ENCODE peak calls at places on chromosome X, in five cellular contexts. O, S, B, C and Y are unnamed samples.

GRCh38 chrX:76919761-76920160 is 492.3 kb downstream of the MAGEE1 start:
- DNase-seq in B (no peak), C (no peak), S (no peak), O (no peak), Y (no peak)

GRCh38 chrX:70429759-70430158 is 6.6 kb downstream of the GDPD2 start:
- DNase-seq in C (no peak), B (no peak), O (no peak), S (no peak), Y (no peak)

GRCh38 chrX:71060127-71060526 is 8.0 kb downstream of the SNX12 start:
- DNase-seq in S (no peak), C (no peak), O (no peak), B (no peak), Y (no peak)

GRCh38 chrX:28487818-28488217 is 99.4 kb upstream of the IL1RAPL1 start:
- DNase-seq in O (no peak), C (no peak), S (no peak), B (no peak), Y (no peak)

GRCh38 chrX:136797787-136798186 is 17.1 kb upstream of the ARHGEF6 start:
- DNase-seq in O (no peak), S (no peak), B (no peak), C (no peak), Y (no peak)

GRCh38 chrX:21374163-21374993 is at the start of gene CNKSR2:
- DNase-seq in O (no peak), B (no peak), C (no peak), S (peak; percentile 77), Y (peak; percentile 3)

GRCh38 chrX:50594788-50595187 is 124.2 kb upstream of the DGKK start:
- DNase-seq in S (no peak), O (no peak), B (no peak), C (no peak), Y (no peak)

GRCh38 chrX:20545538-20545937 is 278.8 kb upstream of the RPS6KA3 start:
- DNase-seq in S (no peak), B (no peak), C (no peak), O (no peak), Y (peak; percentile 43)

GRCh38 chrX:114581528-114582263 is 2.2 kb upstream of the HTR2C start:
- DNase-seq in C (no peak), S (no peak), O (no peak), B (no peak), Y (no peak)

GRCh38 chrX:115900425-115900824 is 270.1 kb upstream of the AGTR2 start:
- DNase-seq in S (no peak), O (no peak), B (no peak), C (no peak), Y (no peak)

GRCh38 chrX:40099046-40099968 is 1.5 kb upstream of the BCOR start:
- DNase-seq in C (peak; percentile 33), S (peak; percentile 28), B (peak; percentile 66), O (no peak), Y (no peak)

GRCh38 chrX:70038951-70039350 is 10.8 kb downstream of the AWAT2 start:
- DNase-seq in S (no peak), O (no peak), C (no peak), B (no peak), Y (no peak)

GRCh38 chrX:115525486-115525885 is 35.5 kb upstream of the PLS3 start:
- DNase-seq in S (no peak), B (no peak), C (no peak), O (no peak), Y (no peak)

GRCh38 chrX:39840141-39841126 is 257.3 kb downstream of the BCOR start:
- DNase-seq in B (no peak), S (no peak), O (no peak), C (no peak), Y (no peak)

GRCh38 chrX:129553619-129554288 is 13.7 kb downstream of the OCRL start:
- DNase-seq in B (peak; percentile 27), O (no peak), S (no peak), C (no peak), Y (no peak)

GRCh38 chrX:38704146-38704882 is 96.9 kb upstream of the MID1IP1 start:
- DNase-seq in S (no peak), C (no peak), B (no peak), O (no peak), Y (no peak)

GRCh38 chrX:53319614-53320542 is 38.5 kb upstream of the IQSEC2 start:
- DNase-seq in O (no peak), B (no peak), C (no peak), S (no peak), Y (no peak)

GRCh38 chrX:147914609-147915008 is 2.9 kb downstream of the FMR1 start:
- DNase-seq in S (no peak), O (no peak), C (no peak), B (no peak), Y (no peak)

GRCh38 chrX:147917700-147918694 is 6.3 kb downstream of the FMR1 start:
- DNase-seq in O (no peak), S (no peak), B (peak; percentile 26), C (no peak), Y (peak; percentile 4)

GRCh38 chrX:147923605-147924004 is 11.9 kb downstream of the FMR1 start:
- DNase-seq in C (no peak), B (no peak), O (no peak), S (no peak), Y (no peak)

GRCh38 chrX:147916375-147916968 is 4.8 kb downstream of the FMR1 start:
- DNase-seq in O (no peak), C (no peak), B (no peak), S (no peak), Y (no peak)

GRCh38 chrX:147920161-147920666 is 8.5 kb downstream of the FMR1 start:
- DNase-seq in O (no peak), C (no peak), S (no peak), B (no peak), Y (no peak)
- TF ChIP-seq SMC3 in O (no peak), C (no peak), S (no peak), B (no peak), Y (no peak)

GRCh38 chrX:100745806-100746537 is 14.1 kb upstream of the SYTL4 start:
- DNase-seq in C (no peak), O (no peak), B (no peak), S (no peak), Y (no peak)
- TF ChIP-seq BHLHE40 in C (no peak), O (no peak), B (no peak), S (no peak), Y (no peak)

GRCh38 chrX:9293051-9293496 is 171.8 kb upstream of the TBL1X start:
- DNase-seq in O (no peak), S (no peak), C (no peak), B (no peak), Y (no peak)

GRCh38 chrX:9293903-9294302 is 171.0 kb upstream of the TBL1X start:
- DNase-seq in C (no peak), O (no peak), B (no peak), S (no peak), Y (no peak)

GRCh38 chrX:9286234-9286633 is 178.6 kb upstream of the TBL1X start:
- DNase-seq in B (no peak), C (no peak), O (no peak), S (no peak), Y (no peak)

DNA sequence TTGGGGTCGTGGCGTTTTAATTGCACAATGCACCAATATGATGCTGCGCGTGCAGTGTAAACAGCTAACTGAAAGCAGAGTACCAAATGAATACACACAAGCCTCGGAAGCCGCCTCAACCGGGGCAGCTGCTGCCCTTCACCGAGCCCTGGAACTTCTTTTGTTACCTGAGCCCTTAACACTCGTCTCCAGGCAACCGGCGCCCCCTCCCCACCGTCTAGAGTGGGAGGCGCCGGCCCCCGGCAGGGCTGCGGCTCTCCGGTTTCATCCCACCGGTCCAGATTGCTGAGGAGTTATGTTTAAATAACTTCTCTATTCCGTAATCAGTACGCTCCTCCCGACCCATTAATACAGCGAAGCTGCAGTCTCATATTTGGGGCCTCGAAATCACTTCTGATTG is 173.2 kb upstream of the TBL1X start:
- DNase-seq in B (no peak), O (no peak), S (no peak), C (no peak), Y (no peak)
- TF ChIP-seq SMC3 in B (no peak), O (no peak), S (no peak), C (no peak), Y (no peak)

DNA sequence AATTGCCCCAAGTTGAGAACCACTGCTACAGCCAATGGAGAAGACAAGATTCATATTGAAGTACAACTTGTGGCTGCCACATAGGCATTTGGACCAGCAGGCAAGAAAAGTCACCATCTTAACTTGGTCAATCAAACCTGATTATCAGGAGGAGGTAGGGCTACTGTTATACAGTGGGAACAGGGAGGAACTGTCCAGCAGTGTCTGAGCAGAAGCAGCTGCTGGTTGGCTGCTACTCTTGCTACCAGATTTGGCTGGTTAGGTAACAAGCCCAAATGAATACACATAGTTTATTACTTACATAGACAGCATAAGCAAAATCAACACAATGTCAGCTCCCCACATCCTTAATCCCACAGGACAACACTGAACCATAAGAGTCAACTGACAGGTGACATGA is 39.4 kb downstream of the ATP1B4 start:
- DNase-seq in O (no peak), C (no peak), S (no peak), B (no peak), Y (no peak)
- TF ChIP-seq BHLHE40 in O (no peak), C (no peak), S (no peak), B (no peak), Y (no peak)

GRCh38 chrX:65522739-65523372 is 11.7 kb downstream of the LAS1L start:
- DNase-seq in B (no peak), O (no peak), S (no peak), C (no peak), Y (peak; percentile 52)
- TF ChIP-seq SMC3 in B (no peak), O (no peak), S (no peak), C (no peak), Y (no peak)

DNA sequence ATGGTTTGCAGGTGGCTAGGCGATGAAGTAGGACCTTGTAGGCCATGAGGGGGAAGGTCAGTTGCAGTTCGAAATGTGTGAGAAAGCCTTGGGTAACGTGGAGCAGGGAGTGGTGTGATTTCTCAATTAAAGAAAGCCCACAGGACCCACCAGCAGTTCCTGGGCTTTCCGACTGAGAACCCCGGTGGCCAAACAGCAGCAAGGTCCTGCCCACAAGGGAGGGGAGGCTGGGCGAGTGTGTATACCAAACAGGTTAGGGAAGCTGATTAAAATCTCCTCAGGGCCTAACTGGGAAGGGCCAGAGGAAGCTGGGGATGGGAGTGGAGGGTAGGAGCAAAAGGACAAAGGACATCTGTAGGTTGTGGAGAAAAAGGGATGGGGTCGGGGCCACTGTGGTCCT is 2.4 kb downstream of the ATP6AP1 start:
- DNase-seq in C (no peak), O (no peak), S (no peak), B (no peak), Y (no peak)
- TF ChIP-seq BHLHE40 in C (no peak), O (no peak), S (no peak), B (no peak), Y (no peak)

GRCh38 chrX:2464677-2465166 is 36.1 kb downstream of the DHRSX start:
- DNase-seq in O (no peak), S (peak; percentile 16), C (peak; percentile 47), B (no peak), Y (no peak)
- TF ChIP-seq SMC3 in O (no peak), S (no peak), C (no peak), B (no peak), Y (no peak)

GRCh38 chrX:33817266-33817665 is 314.8 kb downstream of the FAM47A start:
- DNase-seq in C (no peak), S (no peak), B (no peak), O (no peak), Y (no peak)
- TF ChIP-seq BHLHE40 in C (no peak), S (no peak), B (no peak), O (no peak), Y (no peak)

GRCh38 chrX:118025193-118025592 is 91.4 kb downstream of the KLHL13 start:
- DNase-seq in S (no peak), C (no peak), O (no peak), B (no peak), Y (peak; percentile 82)
- TF ChIP-seq SMC3 in S (no peak), C (no peak), O (no peak), B (no peak), Y (no peak)